ENCODE peak calls at places on chromosomes 4 and X, in four cellular contexts. One of them, this sample, is unnamed. For H3K4me1, the result is how much of the 10 kb centered on the place peaks cover.

GRCh38 chr4:76830612-76831474 is 67.1 kb downstream of the SOWAHB start:
- DNase-seq in HCT116: peak
- DNase-seq in K562: no peak
- DNase-seq in H1: no peak
- DNase-seq in this sample: peak

GRCh38 chr4:61468091-61468720 is 268.1 kb downstream of the ADGRL3 start:
- DNase-seq in HCT116: no peak
- DNase-seq in K562: no peak
- DNase-seq in H1: no peak
- DNase-seq in this sample: no peak

GRCh38 chr4:40952672-40953071 is 202.9 kb downstream of the NSUN7 start:
- DNase-seq in K562: no peak
- DNase-seq in H1: no peak
- DNase-seq in HCT116: no peak
- DNase-seq in this sample: no peak

GRCh38 chr4:168710353-168710946 is 213.6 kb downstream of the PALLD start:
- DNase-seq in H1: no peak
- DNase-seq in HCT116: peak
- DNase-seq in K562: no peak
- DNase-seq in this sample: peak

GRCh38 chr4:105280338-105280809 is 133.7 kb downstream of the TET2 start:
- DNase-seq in K562: no peak
- DNase-seq in H1: no peak
- DNase-seq in HCT116: no peak
- DNase-seq in this sample: no peak

GRCh38 chr4:1597021-1597931 is 86.8 kb downstream of the FAM53A start:
- DNase-seq in H1: no peak
- DNase-seq in HCT116: no peak
- DNase-seq in K562: no peak
- DNase-seq in this sample: no peak

GRCh38 chr4:185190001-185190856 is 13.6 kb downstream of the CFAP97 start:
- DNase-seq in HCT116: no peak
- DNase-seq in K562: no peak
- DNase-seq in H1: no peak
- DNase-seq in this sample: no peak

GRCh38 chrX:50579955-50580354 is 109.3 kb upstream of the DGKK start:
- DNase-seq in HCT116: peak
- DNase-seq in H1: no peak
- DNase-seq in K562: peak
- DNase-seq in this sample: peak

GRCh38 chr4:57162499-57163019 is 52.4 kb upstream of the IGFBP7 start:
- DNase-seq in H1: no peak
- DNase-seq in K562: no peak
- DNase-seq in HCT116: no peak
- DNase-seq in this sample: no peak

GRCh38 chrX:72180539-72180938 is 1.0 kb upstream of the PIN4 start:
- DNase-seq in K562: no peak
- DNase-seq in H1: no peak
- DNase-seq in HCT116: no peak
- DNase-seq in this sample: no peak

GRCh38 chr4:13533670-13534343 is 10.5 kb downstream of the NKX3-2 start:
- DNase-seq in H1: no peak
- DNase-seq in K562: no peak
- DNase-seq in HCT116: no peak
- DNase-seq in this sample: no peak

GRCh38 chr4:6885953-6886557 is 23.6 kb upstream of the TBC1D14 start:
- DNase-seq in HCT116: no peak
- DNase-seq in K562: no peak
- DNase-seq in H1: no peak
- DNase-seq in this sample: no peak

GRCh38 chrX:140141444-140142029 is 176.2 kb upstream of the CXorf66 start:
- DNase-seq in K562: peak
- DNase-seq in HCT116: peak
- DNase-seq in H1: no peak
- DNase-seq in this sample: no peak

GRCh38 chr4:87758278-87758677 is 41.1 kb upstream of the IBSP start:
- DNase-seq in HCT116: no peak
- DNase-seq in H1: no peak
- DNase-seq in K562: no peak
- DNase-seq in this sample: no peak

GRCh38 chr4:6918345-6918744 is 8.7 kb downstream of the TBC1D14 start:
- DNase-seq in HCT116: no peak
- DNase-seq in K562: no peak
- DNase-seq in H1: no peak
- DNase-seq in this sample: no peak

GRCh38 chr4:5710962-5711478 is at the start of gene EVC:
- DNase-seq in K562: peak
- DNase-seq in HCT116: no peak
- DNase-seq in H1: no peak
- DNase-seq in this sample: peak

GRCh38 chr4:5710065-5710961 is 688 bp upstream of the EVC start:
- DNase-seq in H1: no peak
- DNase-seq in K562: no peak
- DNase-seq in HCT116: no peak
- DNase-seq in this sample: no peak

GRCh38 chr4:5712517-5712916 is 1.5 kb downstream of the EVC start:
- DNase-seq in H1: no peak
- DNase-seq in K562: no peak
- DNase-seq in HCT116: no peak
- DNase-seq in this sample: no peak

GRCh38 chr4:5712931-5713330 is 1.9 kb downstream of the EVC start:
- DNase-seq in K562: no peak
- DNase-seq in H1: no peak
- DNase-seq in HCT116: no peak
- DNase-seq in this sample: no peak

GRCh38 chr4:5711479-5712184 is 631 bp downstream of the EVC start:
- DNase-seq in K562: no peak
- DNase-seq in HCT116: no peak
- DNase-seq in H1: no peak
- DNase-seq in this sample: no peak
- H3K9ac ChIP-seq in K562: no peak
- H3K9ac ChIP-seq in HCT116: no peak
- H3K9ac ChIP-seq in H1: peak
- H3K9ac ChIP-seq in this sample: peak

GRCh38 chrX:136780241-136780640 is 491 bp downstream of the ARHGEF6 start:
- DNase-seq in K562: no peak
- DNase-seq in HCT116: no peak
- DNase-seq in H1: no peak
- DNase-seq in this sample: no peak
- TF ChIP-seq YY1 in K562: no peak
- TF ChIP-seq YY1 in HCT116: no peak
- TF ChIP-seq YY1 in H1: no peak
- TF ChIP-seq YY1 in this sample: no peak

GRCh38 chrX:116342903-116343302 is 93.5 kb upstream of the SLC6A14 start:
- DNase-seq in K562: no peak
- DNase-seq in H1: no peak
- DNase-seq in HCT116: no peak
- DNase-seq in this sample: no peak
- H3K4me1 ChIP-seq in K562: under half
- H3K4me1 ChIP-seq in H1: under half
- H3K4me1 ChIP-seq in HCT116: under half
- H3K4me1 ChIP-seq in this sample: under half

DNA sequence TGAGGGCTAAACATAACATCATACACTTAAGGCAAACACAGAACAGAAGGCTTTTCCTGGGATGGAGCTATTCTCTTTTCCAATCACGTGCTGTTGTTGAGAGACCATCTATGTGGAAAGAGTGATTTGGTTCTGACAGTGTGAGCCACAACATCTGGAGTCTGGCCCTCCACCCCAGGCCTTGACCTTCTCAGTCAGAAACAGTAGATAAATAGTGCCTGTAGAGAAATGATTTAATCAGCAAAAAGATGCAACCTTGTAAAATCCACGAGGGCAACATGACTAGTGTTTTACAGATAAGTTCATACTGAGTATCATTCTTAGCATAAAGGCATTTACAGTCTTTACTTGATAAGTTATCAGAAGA is 10.8 kb upstream of the SFRP2 start:
- DNase-seq in H1: no peak
- DNase-seq in HCT116: no peak
- DNase-seq in K562: no peak
- DNase-seq in this sample: no peak
- H3K9ac ChIP-seq in H1: no peak
- H3K9ac ChIP-seq in HCT116: no peak
- H3K9ac ChIP-seq in K562: no peak
- H3K9ac ChIP-seq in this sample: no peak

GRCh38 chr4:54368861-54369260 is 139.8 kb downstream of the PDGFRA start:
- DNase-seq in K562: no peak
- DNase-seq in HCT116: no peak
- DNase-seq in H1: no peak
- DNase-seq in this sample: no peak

GRCh38 chr4:54372951-54373350 is 143.9 kb downstream of the PDGFRA start:
- DNase-seq in HCT116: no peak
- DNase-seq in H1: no peak
- DNase-seq in K562: no peak
- DNase-seq in this sample: no peak

GRCh38 chr4:54367059-54367458 is 138.0 kb downstream of the PDGFRA start:
- DNase-seq in H1: no peak
- DNase-seq in K562: no peak
- DNase-seq in HCT116: no peak
- DNase-seq in this sample: no peak

GRCh38 chr4:54371211-54371610 is 142.1 kb downstream of the PDGFRA start:
- DNase-seq in H1: no peak
- DNase-seq in HCT116: no peak
- DNase-seq in K562: no peak
- DNase-seq in this sample: no peak
- TF ChIP-seq YY1 in H1: no peak
- TF ChIP-seq YY1 in HCT116: no peak
- TF ChIP-seq YY1 in K562: no peak
- TF ChIP-seq YY1 in this sample: no peak

GRCh38 chr4:107991945-107992625 is 2.4 kb downstream of the HADH start:
- DNase-seq in HCT116: no peak
- DNase-seq in K562: no peak
- DNase-seq in H1: no peak
- DNase-seq in this sample: no peak
- H3K4me1 ChIP-seq in HCT116: under half
- H3K4me1 ChIP-seq in K562: under half
- H3K4me1 ChIP-seq in H1: under half
- H3K4me1 ChIP-seq in this sample: under half

GRCh38 chr4:337143-337931 is at the start of gene ZNF141:
- DNase-seq in HCT116: no peak
- DNase-seq in H1: peak
- DNase-seq in K562: no peak
- DNase-seq in this sample: peak

GRCh38 chr4:336893-337142 is 796 bp upstream of the ZNF141 start:
- DNase-seq in H1: no peak
- DNase-seq in HCT116: no peak
- DNase-seq in K562: no peak
- DNase-seq in this sample: no peak

GRCh38 chr4:336099-336892 is 1.3 kb upstream of the ZNF141 start:
- DNase-seq in HCT116: no peak
- DNase-seq in H1: no peak
- DNase-seq in K562: no peak
- DNase-seq in this sample: no peak

GRCh38 chr4:338759-339097 is 1.1 kb downstream of the ZNF141 start:
- DNase-seq in H1: no peak
- DNase-seq in K562: no peak
- DNase-seq in HCT116: no peak
- DNase-seq in this sample: no peak

DNA sequence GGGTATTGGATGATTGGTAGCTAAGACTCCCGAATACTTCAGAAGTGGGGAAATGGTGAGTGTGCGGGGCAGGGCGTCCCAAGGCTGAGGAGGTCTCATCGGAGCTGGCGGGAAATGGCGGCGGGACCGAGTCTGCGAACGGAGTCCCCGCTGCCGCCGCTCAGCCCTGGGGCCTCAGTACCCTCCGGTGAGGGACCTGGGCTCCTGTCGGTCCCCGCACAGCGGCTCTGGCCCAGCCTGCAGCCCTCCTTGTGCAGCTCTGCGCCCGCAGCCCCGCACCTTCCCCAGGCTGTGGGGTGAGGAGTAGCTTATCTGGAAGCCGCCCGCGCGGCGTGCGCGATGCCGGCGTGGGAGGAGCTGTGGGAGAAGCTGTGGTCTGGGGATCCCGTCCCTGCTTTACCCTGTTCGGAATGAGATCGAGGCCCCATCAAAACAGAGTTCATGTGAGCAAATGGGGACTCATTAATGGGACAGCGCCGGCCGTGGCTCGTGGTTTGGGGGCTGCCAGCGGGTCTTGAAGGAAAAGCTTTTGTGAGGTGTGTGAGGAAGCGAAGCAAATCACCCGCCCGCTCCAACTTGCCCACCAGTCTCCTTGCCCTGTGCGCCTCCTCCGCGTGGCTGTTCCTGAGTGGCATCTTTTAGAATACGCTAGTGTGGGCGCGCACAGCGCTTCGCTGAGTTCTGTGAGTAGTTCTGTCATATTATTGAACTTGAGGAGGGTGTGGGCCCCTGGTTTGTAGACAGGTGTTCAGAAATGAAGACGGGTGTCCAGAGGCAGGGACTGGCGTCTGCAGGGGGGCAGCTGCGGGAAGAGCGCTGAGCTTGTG is 531 bp downstream of the ZNF141 start:
- DNase-seq in K562: no peak
- DNase-seq in H1: no peak
- DNase-seq in HCT116: no peak
- DNase-seq in this sample: no peak
- H3K9ac ChIP-seq in K562: no peak
- H3K9ac ChIP-seq in H1: peak
- H3K9ac ChIP-seq in HCT116: no peak
- H3K9ac ChIP-seq in this sample: peak

GRCh38 chrX:129637217-129638109 is 17.3 kb downstream of the APLN start:
- DNase-seq in H1: peak
- DNase-seq in HCT116: peak
- DNase-seq in K562: peak
- DNase-seq in this sample: no peak

GRCh38 chrX:129638917-129639316 is 15.8 kb downstream of the APLN start:
- DNase-seq in HCT116: no peak
- DNase-seq in K562: no peak
- DNase-seq in H1: no peak
- DNase-seq in this sample: no peak

GRCh38 chrX:129632443-129632842 is 22.3 kb downstream of the APLN start:
- DNase-seq in H1: no peak
- DNase-seq in HCT116: no peak
- DNase-seq in K562: peak
- DNase-seq in this sample: no peak

GRCh38 chrX:129634541-129634940 is 20.2 kb downstream of the APLN start:
- DNase-seq in K562: no peak
- DNase-seq in H1: no peak
- DNase-seq in HCT116: no peak
- DNase-seq in this sample: no peak

DNA sequence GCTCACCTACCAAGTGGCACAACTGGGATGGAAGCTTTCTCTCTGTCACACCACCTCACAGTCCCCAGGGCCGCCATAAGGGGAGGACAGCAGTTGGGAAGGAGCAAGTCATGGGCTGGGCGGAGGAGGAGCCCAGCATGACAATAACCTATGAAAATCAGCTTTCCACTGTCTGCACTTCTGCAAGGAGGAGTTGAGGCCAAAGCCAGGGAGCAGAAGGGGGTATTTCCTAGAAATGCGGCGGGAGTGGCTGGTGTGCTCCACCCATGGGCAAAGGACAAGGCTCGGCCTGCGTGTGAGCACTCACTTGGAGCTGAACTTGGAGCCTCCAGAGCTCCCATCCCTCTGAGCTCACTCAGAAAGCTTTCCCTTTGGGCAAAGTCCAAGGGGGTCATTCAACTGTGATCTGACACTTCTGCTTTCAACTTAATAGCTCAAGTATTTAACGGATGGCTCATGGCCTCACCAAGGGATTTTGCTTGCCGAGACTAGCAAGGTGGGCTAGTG is 18.5 kb downstream of the APLN start:
- DNase-seq in HCT116: no peak
- DNase-seq in H1: no peak
- DNase-seq in K562: peak
- DNase-seq in this sample: no peak
- TF ChIP-seq YY1 in HCT116: no peak
- TF ChIP-seq YY1 in H1: no peak
- TF ChIP-seq YY1 in K562: no peak
- TF ChIP-seq YY1 in this sample: no peak